ENCODE peak calls at places on chromosomes 11 and 22, in eight cellular contexts. K is astrocyte of the spinal cord; S is astrocyte; F is AG09309; O is CD4-positive, alpha-beta T cell; Q is mesothelial cell of epicardium; D is stimulated activated CD8-positive, alpha-beta memory T cell treated with anti-CD3 and anti-CD28 coated beads, Interleukin-7, amount 100 ng/mL, for 1 hour; U is MG63. Y is an unnamed sample.
A peak's percentile ranks its signal among the peaks of the same experiment; 100 is the strongest.

GRCh38 chr11:73233704-73234402 is 15.8 kb downstream of the P2RY2 start:
- DNase-seq in K (no peak), S (no peak), F (no peak), O (no peak), Q (no peak), D (no peak), U (no peak), Y (no peak)

GRCh38 chr11:30855383-30856006 is 269.3 kb upstream of the MPPED2 start:
- DNase-seq in K (peak; percentile 15), S (no peak), F (no peak), O (no peak), Q (no peak), D (no peak), U (no peak), Y (no peak)

GRCh38 chr11:71453911-71454304 is 905 bp downstream of the NADSYN1 start:
- DNase-seq in K (no peak), S (no peak), F (no peak), O (no peak), Q (no peak), D (no peak), U (no peak), Y (no peak)

GRCh38 chr11:9016916-9017642 is 13.3 kb upstream of the NRIP3 start:
- DNase-seq in K (no peak), S (no peak), F (no peak), O (no peak), Q (no peak), D (no peak), U (no peak), Y (no peak)

GRCh38 chr11:11752688-11753087 is 89.1 kb upstream of the USP47 start:
- DNase-seq in K (no peak), S (no peak), F (no peak), O (no peak), Q (no peak), D (no peak), U (no peak), Y (no peak)

GRCh38 chr11:81237139-81237538 is 1496.5 kb downstream of the FAM181B start:
- DNase-seq in K (peak; percentile 50), S (peak; percentile 6), F (no peak), O (no peak), Q (no peak), D (no peak), U (no peak), Y (no peak)

GRCh38 chr22:22721681-22722309 is 77.4 kb downstream of the GGTLC2 start:
- DNase-seq in K (peak; percentile 39), S (peak; percentile 32), F (no peak), O (no peak), Q (no peak), D (no peak), U (peak; percentile 72), Y (no peak)

GRCh38 chr22:23530106-23530505 is 50.0 kb downstream of the IGLL1 start:
- DNase-seq in K (no peak), S (no peak), F (no peak), O (no peak), Q (no peak), D (no peak), U (no peak), Y (no peak)